ENCODE peak calls at places on chromosome 5, in five cellular contexts. One of them, this sample, is unnamed.

GRCh38 chr5:33049845-33050244 is 338.7 kb downstream of the NPR3 start:
- DNase-seq in activated CD8-positive, alpha-beta memory T cell treated with anti-CD3 and anti-CD28 coated beads for 48 hours: no peak
- DNase-seq in brain microvascular endothelial cell: peak
- DNase-seq in coronary artery: no peak
- DNase-seq in HT1080: peak
- DNase-seq in this sample: no peak

GRCh38 chr5:65126670-65127069 is 355.1 kb downstream of the ADAMTS6 start:
- DNase-seq in brain microvascular endothelial cell: no peak
- DNase-seq in HT1080: no peak
- DNase-seq in coronary artery: no peak
- DNase-seq in activated CD8-positive, alpha-beta memory T cell treated with anti-CD3 and anti-CD28 coated beads for 48 hours: no peak
- DNase-seq in this sample: no peak

GRCh38 chr5:161302557-161302956 is 244.0 kb downstream of the GABRB2 start:
- DNase-seq in brain microvascular endothelial cell: no peak
- DNase-seq in coronary artery: no peak
- DNase-seq in HT1080: no peak
- DNase-seq in activated CD8-positive, alpha-beta memory T cell treated with anti-CD3 and anti-CD28 coated beads for 48 hours: no peak
- DNase-seq in this sample: no peak

GRCh38 chr5:76765249-76765648 is 49.3 kb downstream of the F2R start:
- DNase-seq in activated CD8-positive, alpha-beta memory T cell treated with anti-CD3 and anti-CD28 coated beads for 48 hours: no peak
- DNase-seq in HT1080: no peak
- DNase-seq in coronary artery: no peak
- DNase-seq in brain microvascular endothelial cell: peak
- DNase-seq in this sample: no peak

GRCh38 chr5:155004138-155004744 is 9.3 kb upstream of the KIF4B start:
- DNase-seq in brain microvascular endothelial cell: no peak
- DNase-seq in activated CD8-positive, alpha-beta memory T cell treated with anti-CD3 and anti-CD28 coated beads for 48 hours: no peak
- DNase-seq in coronary artery: no peak
- DNase-seq in HT1080: peak
- DNase-seq in this sample: peak

GRCh38 chr5:155087036-155087435 is 73.5 kb downstream of the KIF4B start:
- DNase-seq in coronary artery: no peak
- DNase-seq in HT1080: peak
- DNase-seq in activated CD8-positive, alpha-beta memory T cell treated with anti-CD3 and anti-CD28 coated beads for 48 hours: no peak
- DNase-seq in brain microvascular endothelial cell: peak
- DNase-seq in this sample: no peak

GRCh38 chr5:112479418-112479817 is 60.3 kb upstream of the EPB41L4A start:
- DNase-seq in brain microvascular endothelial cell: peak
- DNase-seq in activated CD8-positive, alpha-beta memory T cell treated with anti-CD3 and anti-CD28 coated beads for 48 hours: no peak
- DNase-seq in coronary artery: no peak
- DNase-seq in HT1080: peak
- DNase-seq in this sample: no peak

GRCh38 chr5:130992095-130992494 is 173.0 kb downstream of the HINT1 start:
- DNase-seq in brain microvascular endothelial cell: no peak
- DNase-seq in coronary artery: no peak
- DNase-seq in HT1080: no peak
- DNase-seq in activated CD8-positive, alpha-beta memory T cell treated with anti-CD3 and anti-CD28 coated beads for 48 hours: no peak
- DNase-seq in this sample: no peak

GRCh38 chr5:81195334-81195929 is 37.7 kb upstream of the CKMT2 start:
- DNase-seq in brain microvascular endothelial cell: no peak
- DNase-seq in activated CD8-positive, alpha-beta memory T cell treated with anti-CD3 and anti-CD28 coated beads for 48 hours: no peak
- DNase-seq in HT1080: no peak
- DNase-seq in coronary artery: no peak
- DNase-seq in this sample: no peak

GRCh38 chr5:6307304-6307703 is 71.0 kb downstream of the MED10 start:
- DNase-seq in activated CD8-positive, alpha-beta memory T cell treated with anti-CD3 and anti-CD28 coated beads for 48 hours: no peak
- DNase-seq in HT1080: no peak
- DNase-seq in brain microvascular endothelial cell: no peak
- DNase-seq in coronary artery: no peak
- DNase-seq in this sample: peak

GRCh38 chr5:35736280-35736679 is 118.6 kb downstream of the SPEF2 start:
- DNase-seq in activated CD8-positive, alpha-beta memory T cell treated with anti-CD3 and anti-CD28 coated beads for 48 hours: no peak
- DNase-seq in brain microvascular endothelial cell: no peak
- DNase-seq in HT1080: peak
- DNase-seq in coronary artery: no peak
- DNase-seq in this sample: no peak

GRCh38 chr5:84494453-84494852 is 109.8 kb upstream of the EDIL3 start:
- DNase-seq in coronary artery: no peak
- DNase-seq in HT1080: peak
- DNase-seq in activated CD8-positive, alpha-beta memory T cell treated with anti-CD3 and anti-CD28 coated beads for 48 hours: no peak
- DNase-seq in brain microvascular endothelial cell: peak
- DNase-seq in this sample: no peak

GRCh38 chr5:115184780-115185179 is 15.1 kb upstream of the TRIM36 start:
- DNase-seq in HT1080: no peak
- DNase-seq in activated CD8-positive, alpha-beta memory T cell treated with anti-CD3 and anti-CD28 coated beads for 48 hours: no peak
- DNase-seq in coronary artery: no peak
- DNase-seq in brain microvascular endothelial cell: no peak
- DNase-seq in this sample: no peak

GRCh38 chr5:96936431-96937221 is 746 bp downstream of the LNPEP start:
- DNase-seq in coronary artery: peak
- DNase-seq in brain microvascular endothelial cell: no peak
- DNase-seq in HT1080: peak
- DNase-seq in activated CD8-positive, alpha-beta memory T cell treated with anti-CD3 and anti-CD28 coated beads for 48 hours: peak
- DNase-seq in this sample: peak

GRCh38 chr5:110663525-110663924 is 62.9 kb downstream of the TMEM232 start:
- DNase-seq in brain microvascular endothelial cell: no peak
- DNase-seq in HT1080: no peak
- DNase-seq in activated CD8-positive, alpha-beta memory T cell treated with anti-CD3 and anti-CD28 coated beads for 48 hours: no peak
- DNase-seq in coronary artery: no peak
- DNase-seq in this sample: no peak

GRCh38 chr5:7686794-7687193 is 164.1 kb downstream of the CFAP90 start:
- DNase-seq in coronary artery: no peak
- DNase-seq in activated CD8-positive, alpha-beta memory T cell treated with anti-CD3 and anti-CD28 coated beads for 48 hours: no peak
- DNase-seq in HT1080: no peak
- DNase-seq in brain microvascular endothelial cell: no peak
- DNase-seq in this sample: no peak

GRCh38 chr5:956941-957729 is 51.5 kb upstream of the NKD2 start:
- DNase-seq in activated CD8-positive, alpha-beta memory T cell treated with anti-CD3 and anti-CD28 coated beads for 48 hours: peak
- DNase-seq in coronary artery: peak
- DNase-seq in brain microvascular endothelial cell: peak
- DNase-seq in HT1080: peak
- DNase-seq in this sample: peak

GRCh38 chr5:175658299-175659145 is 651 bp downstream of the HRH2 start:
- DNase-seq in activated CD8-positive, alpha-beta memory T cell treated with anti-CD3 and anti-CD28 coated beads for 48 hours: no peak
- DNase-seq in brain microvascular endothelial cell: no peak
- DNase-seq in coronary artery: no peak
- DNase-seq in HT1080: no peak
- DNase-seq in this sample: no peak